ENCODE peak calls at places on chromosome 22, in six cellular contexts. One of them, this sample, is unnamed.

GRCh38 chr22:42811510-42811909 is 45.6 kb downstream of the ARFGAP3 start:
- DNase-seq in sigmoid colon: no peak
- DNase-seq in neural progenitor cell: no peak
- DNase-seq in right cardiac atrium: no peak
- DNase-seq in tibial nerve: no peak
- DNase-seq in psoas muscle: no peak
- DNase-seq in this sample: no peak

GRCh38 chr22:50530857-50531545 is 1.2 kb upstream of the TYMP start:
- DNase-seq in neural progenitor cell: peak
- DNase-seq in psoas muscle: peak
- DNase-seq in tibial nerve: peak
- DNase-seq in right cardiac atrium: peak
- DNase-seq in sigmoid colon: peak
- DNase-seq in this sample: peak

GRCh38 chr22:23713696-23714595 is 23.1 kb downstream of the RGL4 start:
- DNase-seq in neural progenitor cell: no peak
- DNase-seq in sigmoid colon: no peak
- DNase-seq in tibial nerve: no peak
- DNase-seq in psoas muscle: no peak
- DNase-seq in right cardiac atrium: no peak
- DNase-seq in this sample: no peak

GRCh38 chr22:49046546-49047305 is 780.9 kb downstream of the BRD1 start:
- DNase-seq in psoas muscle: no peak
- DNase-seq in sigmoid colon: no peak
- DNase-seq in tibial nerve: no peak
- DNase-seq in right cardiac atrium: no peak
- DNase-seq in neural progenitor cell: peak
- DNase-seq in this sample: no peak

GRCh38 chr22:22618448-22618847 is 26.0 kb upstream of the GGTLC2 start:
- DNase-seq in psoas muscle: no peak
- DNase-seq in sigmoid colon: no peak
- DNase-seq in right cardiac atrium: no peak
- DNase-seq in neural progenitor cell: no peak
- DNase-seq in tibial nerve: no peak
- DNase-seq in this sample: no peak

GRCh38 chr22:30906946-30907345 is 61.6 kb downstream of the MORC2 start:
- DNase-seq in psoas muscle: no peak
- DNase-seq in tibial nerve: no peak
- DNase-seq in neural progenitor cell: no peak
- DNase-seq in right cardiac atrium: no peak
- DNase-seq in sigmoid colon: peak
- DNase-seq in this sample: no peak

GRCh38 chr22:46531776-46532175 is 5.6 kb downstream of the CELSR1 start:
- DNase-seq in psoas muscle: no peak
- DNase-seq in sigmoid colon: no peak
- DNase-seq in neural progenitor cell: no peak
- DNase-seq in tibial nerve: no peak
- DNase-seq in right cardiac atrium: no peak
- DNase-seq in this sample: no peak

GRCh38 chr22:44728761-44729261 is 23.6 kb upstream of the ARHGAP8 start:
- DNase-seq in psoas muscle: peak
- DNase-seq in neural progenitor cell: no peak
- DNase-seq in tibial nerve: peak
- DNase-seq in right cardiac atrium: peak
- DNase-seq in sigmoid colon: peak
- DNase-seq in this sample: no peak

GRCh38 chr22:50157976-50158375 is 12.6 kb upstream of the PANX2 start:
- DNase-seq in psoas muscle: no peak
- DNase-seq in neural progenitor cell: no peak
- DNase-seq in sigmoid colon: no peak
- DNase-seq in right cardiac atrium: peak
- DNase-seq in tibial nerve: no peak
- DNase-seq in this sample: no peak

GRCh38 chr22:21642584-21643448 is 714 bp downstream of the SDF2L1 start:
- DNase-seq in psoas muscle: peak
- DNase-seq in tibial nerve: no peak
- DNase-seq in neural progenitor cell: peak
- DNase-seq in sigmoid colon: no peak
- DNase-seq in right cardiac atrium: peak
- DNase-seq in this sample: peak

GRCh38 chr22:22983123-22983522 is 87.2 kb upstream of the GNAZ start:
- DNase-seq in neural progenitor cell: no peak
- DNase-seq in sigmoid colon: no peak
- DNase-seq in right cardiac atrium: no peak
- DNase-seq in psoas muscle: no peak
- DNase-seq in tibial nerve: no peak
- DNase-seq in this sample: no peak

GRCh38 chr22:29093501-29093921 is 20.7 kb downstream of the KREMEN1 start:
- DNase-seq in right cardiac atrium: peak
- DNase-seq in sigmoid colon: no peak
- DNase-seq in neural progenitor cell: no peak
- DNase-seq in psoas muscle: no peak
- DNase-seq in tibial nerve: no peak
- DNase-seq in this sample: no peak

GRCh38 chr22:21965762-21966288 is 13.2 kb upstream of the PPM1F start:
- DNase-seq in neural progenitor cell: no peak
- DNase-seq in psoas muscle: no peak
- DNase-seq in sigmoid colon: no peak
- DNase-seq in right cardiac atrium: peak
- DNase-seq in tibial nerve: no peak
- DNase-seq in this sample: no peak

GRCh38 chr22:30459206-30460052 is 12.4 kb downstream of the SEC14L3 start:
- DNase-seq in neural progenitor cell: peak
- DNase-seq in right cardiac atrium: no peak
- DNase-seq in psoas muscle: no peak
- DNase-seq in tibial nerve: no peak
- DNase-seq in sigmoid colon: no peak
- DNase-seq in this sample: no peak

GRCh38 chr22:17130199-17130598 is 9.0 kb upstream of the TMEM121B start:
- DNase-seq in tibial nerve: no peak
- DNase-seq in neural progenitor cell: no peak
- DNase-seq in sigmoid colon: peak
- DNase-seq in psoas muscle: no peak
- DNase-seq in right cardiac atrium: no peak
- DNase-seq in this sample: no peak

GRCh38 chr22:27419473-27419872 is 382.1 kb downstream of the MN1 start:
- DNase-seq in neural progenitor cell: no peak
- DNase-seq in right cardiac atrium: no peak
- DNase-seq in tibial nerve: no peak
- DNase-seq in psoas muscle: no peak
- DNase-seq in sigmoid colon: no peak
- DNase-seq in this sample: no peak

GRCh38 chr22:49244466-49245420 is 582.9 kb downstream of the BRD1 start:
- DNase-seq in tibial nerve: no peak
- DNase-seq in sigmoid colon: no peak
- DNase-seq in right cardiac atrium: no peak
- DNase-seq in neural progenitor cell: no peak
- DNase-seq in psoas muscle: no peak
- DNase-seq in this sample: no peak

GRCh38 chr22:47678048-47678447 is 915.6 kb downstream of the TBC1D22A start:
- DNase-seq in neural progenitor cell: no peak
- DNase-seq in sigmoid colon: no peak
- DNase-seq in psoas muscle: no peak
- DNase-seq in right cardiac atrium: no peak
- DNase-seq in tibial nerve: no peak
- DNase-seq in this sample: no peak
- H3K4me3 ChIP-seq in neural progenitor cell: no peak
- H3K4me3 ChIP-seq in sigmoid colon: no peak
- H3K4me3 ChIP-seq in psoas muscle: no peak
- H3K4me3 ChIP-seq in right cardiac atrium: no peak
- H3K4me3 ChIP-seq in tibial nerve: no peak
- H3K4me3 ChIP-seq in this sample: no peak

GRCh38 chr22:25120761-25121212 is 78.9 kb upstream of the CRYBB3 start:
- DNase-seq in tibial nerve: no peak
- DNase-seq in neural progenitor cell: peak
- DNase-seq in sigmoid colon: no peak
- DNase-seq in psoas muscle: no peak
- DNase-seq in right cardiac atrium: no peak
- DNase-seq in this sample: no peak

GRCh38 chr22:25122136-25122764 is 77.4 kb upstream of the CRYBB3 start:
- DNase-seq in psoas muscle: no peak
- DNase-seq in neural progenitor cell: no peak
- DNase-seq in tibial nerve: no peak
- DNase-seq in right cardiac atrium: no peak
- DNase-seq in sigmoid colon: no peak
- DNase-seq in this sample: no peak

GRCh38 chr22:25120093-25120561 is 79.5 kb upstream of the CRYBB3 start:
- DNase-seq in psoas muscle: no peak
- DNase-seq in tibial nerve: no peak
- DNase-seq in right cardiac atrium: no peak
- DNase-seq in sigmoid colon: no peak
- DNase-seq in neural progenitor cell: peak
- DNase-seq in this sample: no peak

GRCh38 chr22:25123677-25124076 is 76.0 kb upstream of the CRYBB3 start:
- DNase-seq in sigmoid colon: no peak
- DNase-seq in right cardiac atrium: no peak
- DNase-seq in psoas muscle: no peak
- DNase-seq in neural progenitor cell: no peak
- DNase-seq in tibial nerve: no peak
- DNase-seq in this sample: no peak

DNA sequence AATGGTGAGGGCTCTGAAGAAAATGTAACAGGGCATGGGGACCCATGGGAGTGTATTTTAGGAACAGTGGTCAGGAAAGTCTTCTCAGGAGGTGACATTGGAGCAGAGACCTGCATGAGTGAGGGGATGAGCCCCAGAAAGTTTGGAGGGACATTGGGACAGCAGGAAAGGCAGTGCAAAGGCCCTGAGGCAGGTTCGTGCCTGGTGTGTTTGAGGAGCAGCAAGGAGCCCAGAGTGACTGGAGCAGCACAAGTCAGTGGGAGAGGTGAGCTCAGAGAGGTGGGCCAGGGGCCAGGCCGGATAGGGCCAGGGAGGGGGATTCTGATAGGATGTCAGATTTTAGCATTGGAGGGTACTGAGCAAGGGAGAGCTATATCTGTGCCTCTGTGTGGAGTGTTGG is 80.0 kb upstream of the CRYBB3 start:
- DNase-seq in tibial nerve: no peak
- DNase-seq in psoas muscle: no peak
- DNase-seq in sigmoid colon: no peak
- DNase-seq in neural progenitor cell: no peak
- DNase-seq in right cardiac atrium: no peak
- DNase-seq in this sample: no peak
- H3K27ac ChIP-seq in tibial nerve: peak
- H3K27ac ChIP-seq in psoas muscle: peak
- H3K27ac ChIP-seq in sigmoid colon: peak
- H3K27ac ChIP-seq in neural progenitor cell: peak
- H3K27ac ChIP-seq in right cardiac atrium: peak
- H3K27ac ChIP-seq in this sample: no peak

GRCh38 chr22:39898997-39899396 is 1.9 kb upstream of the GRAP2 start:
- DNase-seq in psoas muscle: no peak
- DNase-seq in neural progenitor cell: no peak
- DNase-seq in sigmoid colon: no peak
- DNase-seq in right cardiac atrium: no peak
- DNase-seq in tibial nerve: no peak
- DNase-seq in this sample: no peak
- H3K4me3 ChIP-seq in psoas muscle: no peak
- H3K4me3 ChIP-seq in neural progenitor cell: no peak
- H3K4me3 ChIP-seq in sigmoid colon: no peak
- H3K4me3 ChIP-seq in right cardiac atrium: no peak
- H3K4me3 ChIP-seq in tibial nerve: no peak
- H3K4me3 ChIP-seq in this sample: no peak

GRCh38 chr22:19916941-19917340 is 24.6 kb upstream of the COMT start:
- DNase-seq in right cardiac atrium: no peak
- DNase-seq in tibial nerve: no peak
- DNase-seq in psoas muscle: no peak
- DNase-seq in sigmoid colon: no peak
- DNase-seq in neural progenitor cell: no peak
- DNase-seq in this sample: no peak
- H3K27ac ChIP-seq in right cardiac atrium: no peak
- H3K27ac ChIP-seq in tibial nerve: no peak
- H3K27ac ChIP-seq in psoas muscle: no peak
- H3K27ac ChIP-seq in sigmoid colon: no peak
- H3K27ac ChIP-seq in neural progenitor cell: no peak
- H3K27ac ChIP-seq in this sample: no peak

GRCh38 chr22:37482244-37482643 is 3.9 kb downstream of the MFNG start:
- DNase-seq in sigmoid colon: no peak
- DNase-seq in neural progenitor cell: no peak
- DNase-seq in right cardiac atrium: no peak
- DNase-seq in tibial nerve: no peak
- DNase-seq in psoas muscle: no peak
- DNase-seq in this sample: no peak

GRCh38 chr22:37484115-37485005 is 1.8 kb downstream of the MFNG start:
- DNase-seq in tibial nerve: peak
- DNase-seq in neural progenitor cell: peak
- DNase-seq in psoas muscle: peak
- DNase-seq in sigmoid colon: peak
- DNase-seq in right cardiac atrium: peak
- DNase-seq in this sample: peak

GRCh38 chr22:37485006-37485713 is 1.0 kb downstream of the MFNG start:
- DNase-seq in right cardiac atrium: peak
- DNase-seq in sigmoid colon: no peak
- DNase-seq in psoas muscle: no peak
- DNase-seq in neural progenitor cell: no peak
- DNase-seq in tibial nerve: no peak
- DNase-seq in this sample: peak

GRCh38 chr22:37483050-37483449 is 3.1 kb downstream of the MFNG start:
- DNase-seq in sigmoid colon: no peak
- DNase-seq in tibial nerve: no peak
- DNase-seq in neural progenitor cell: no peak
- DNase-seq in psoas muscle: no peak
- DNase-seq in right cardiac atrium: no peak
- DNase-seq in this sample: no peak

DNA sequence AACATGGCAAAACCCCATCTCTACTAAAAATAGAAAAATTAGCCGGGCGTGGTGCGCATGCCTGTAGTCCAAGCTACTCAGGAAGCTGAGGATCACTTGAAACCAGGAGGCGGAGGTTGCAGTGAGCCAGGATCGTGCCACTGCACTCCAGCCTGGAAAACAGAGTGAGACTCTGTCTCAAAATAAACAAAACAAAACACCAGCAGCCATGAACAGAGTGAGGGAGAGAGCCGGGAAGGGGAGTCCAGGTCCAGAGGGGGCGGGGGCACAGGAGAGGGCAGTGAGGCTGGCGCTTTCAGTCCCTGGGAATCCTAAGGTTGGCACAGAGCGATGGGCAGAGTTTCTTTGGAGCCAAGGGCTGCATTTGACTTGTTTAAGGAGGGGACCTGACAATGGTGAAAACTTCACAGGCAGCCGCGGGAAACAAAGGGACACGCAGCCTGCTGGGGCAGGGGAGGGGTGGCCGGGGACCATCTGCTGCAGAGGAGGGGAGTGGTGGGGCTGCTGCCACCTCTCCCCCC is 2.5 kb downstream of the MFNG start:
- DNase-seq in tibial nerve: no peak
- DNase-seq in neural progenitor cell: no peak
- DNase-seq in right cardiac atrium: no peak
- DNase-seq in sigmoid colon: no peak
- DNase-seq in psoas muscle: no peak
- DNase-seq in this sample: no peak
- H3K4me3 ChIP-seq in tibial nerve: no peak
- H3K4me3 ChIP-seq in neural progenitor cell: no peak
- H3K4me3 ChIP-seq in right cardiac atrium: peak
- H3K4me3 ChIP-seq in sigmoid colon: peak
- H3K4me3 ChIP-seq in psoas muscle: peak
- H3K4me3 ChIP-seq in this sample: peak

This sample was measured in naive thymus-derived CD4-positive, alpha-beta T cell.